ENCODE peak calls at places on chromosomes 7 and 10, in nine cellular contexts. U, R, A, T, E, F, H, X and K are unnamed samples. For H3K4me1, the result is how much of the 10 kb centered on the place peaks cover.

GRCh38 chr10:1715821-1716220 is 21.5 kb downstream of the ADARB2 start:
- DNase-seq in R (no peak), E (no peak), T (no peak), A (no peak), H (no peak), X (no peak), U (no peak), F (no peak), K (no peak)

GRCh38 chr7:75950111-75950681 is 35.2 kb downstream of the POR start:
- DNase-seq in U (no peak), F (no peak), X (no peak), T (no peak), A (no peak), H (no peak), E (peak), R (no peak), K (no peak)

GRCh38 chr7:151174246-151175046 is 7.0 kb upstream of the GBX1 start:
- DNase-seq in T (peak), E (no peak), R (no peak), X (no peak), F (no peak), U (no peak), A (no peak), H (no peak), K (peak)

GRCh38 chr10:99555371-99556224 is 22.9 kb downstream of the NKX2-3 start:
- DNase-seq in A (no peak), E (no peak), X (no peak), T (no peak), H (no peak), R (no peak), F (no peak), U (no peak), K (no peak)

GRCh38 chr10:50536617-50537252 is 87.0 kb downstream of the SGMS1 start:
- DNase-seq in X (no peak), U (no peak), A (no peak), R (no peak), F (no peak), H (no peak), E (no peak), T (peak), K (no peak)

GRCh38 chr10:30231071-30231652 is 117.9 kb downstream of the MTPAP start:
- DNase-seq in E (no peak), T (no peak), A (no peak), H (no peak), X (peak), R (no peak), F (no peak), U (no peak), K (no peak)

GRCh38 chr10:58756126-58756525 is 243.5 kb downstream of the BICC1 start:
- DNase-seq in U (no peak), X (no peak), H (no peak), A (no peak), T (peak), R (no peak), E (no peak), F (no peak), K (no peak)

GRCh38 chr10:90354914-90355313 is 502.9 kb downstream of the HTR7 start:
- DNase-seq in R (no peak), U (no peak), E (no peak), A (no peak), X (no peak), T (no peak), F (no peak), H (no peak), K (no peak)

GRCh38 chr7:111697771-111698170 is 135.5 kb upstream of the IMMP2L start:
- DNase-seq in E (no peak), X (no peak), U (no peak), R (no peak), F (no peak), A (no peak), H (no peak), T (peak), K (no peak)

GRCh38 chr7:3518546-3518945 is 217.5 kb downstream of the SDK1 start:
- DNase-seq in X (no peak), T (no peak), E (no peak), F (no peak), H (no peak), A (no peak), U (no peak), R (no peak), K (no peak)

GRCh38 chr10:121536271-121536918 is 61.8 kb downstream of the FGFR2 start:
- DNase-seq in E (no peak), T (peak), A (no peak), F (no peak), H (no peak), U (no peak), R (no peak), X (no peak), K (no peak)

GRCh38 chr7:98174334-98175259 is 36.6 kb upstream of the BHLHA15 start:
- DNase-seq in E (peak), T (no peak), F (no peak), X (no peak), H (no peak), U (peak), A (no peak), R (no peak), K (peak)

GRCh38 chr7:80634505-80634904 is 3.9 kb upstream of the CD36 start:
- DNase-seq in R (no peak), T (peak), X (peak), U (no peak), A (no peak), E (no peak), H (no peak), F (no peak), K (no peak)

GRCh38 chr10:31157125-31157983 is 125.7 kb upstream of the ZNF438 start:
- DNase-seq in A (no peak), H (no peak), R (no peak), X (no peak), T (peak), F (no peak), E (peak), U (no peak), K (no peak)

GRCh38 chr10:69345402-69345801 is 67.1 kb downstream of the HK1 start:
- DNase-seq in U (no peak), E (no peak), A (no peak), T (no peak), X (no peak), R (no peak), F (no peak), H (no peak), K (no peak)

GRCh38 chr7:73831656-73832579 is 1.1 kb downstream of the CLDN4 start:
- DNase-seq in T (no peak), A (peak), H (no peak), F (no peak), E (no peak), R (no peak), X (peak), U (peak), K (peak)

GRCh38 chr7:5429253-5429856 is 5.7 kb upstream of the TNRC18 start:
- DNase-seq in T (peak), E (peak), U (peak), X (peak), F (no peak), A (peak), R (no peak), H (no peak), K (peak)
- H3K4me3 ChIP-seq in T (peak), E (peak), U (peak), X (peak), F (no peak), A (peak), R (peak), H (peak), K (no peak)

GRCh38 chr10:120012566-120012965 is 120.0 kb downstream of the SEC23IP start:
- DNase-seq in A (no peak), E (no peak), T (no peak), X (peak), F (no peak), U (no peak), R (no peak), H (no peak), K (no peak)

GRCh38 chr10:120012133-120012405 is 119.5 kb downstream of the SEC23IP start:
- DNase-seq in X (no peak), R (peak), F (no peak), H (no peak), U (no peak), A (no peak), E (no peak), T (no peak), K (no peak)

GRCh38 chr10:120015064-120015463 is 122.5 kb downstream of the SEC23IP start:
- DNase-seq in R (no peak), F (no peak), E (no peak), U (no peak), X (no peak), H (no peak), T (no peak), A (no peak), K (no peak)

GRCh38 chr10:120014031-120014430 is 121.5 kb downstream of the SEC23IP start:
- DNase-seq in A (no peak), E (no peak), R (no peak), T (no peak), X (no peak), H (no peak), U (no peak), F (no peak), K (no peak)

DNA sequence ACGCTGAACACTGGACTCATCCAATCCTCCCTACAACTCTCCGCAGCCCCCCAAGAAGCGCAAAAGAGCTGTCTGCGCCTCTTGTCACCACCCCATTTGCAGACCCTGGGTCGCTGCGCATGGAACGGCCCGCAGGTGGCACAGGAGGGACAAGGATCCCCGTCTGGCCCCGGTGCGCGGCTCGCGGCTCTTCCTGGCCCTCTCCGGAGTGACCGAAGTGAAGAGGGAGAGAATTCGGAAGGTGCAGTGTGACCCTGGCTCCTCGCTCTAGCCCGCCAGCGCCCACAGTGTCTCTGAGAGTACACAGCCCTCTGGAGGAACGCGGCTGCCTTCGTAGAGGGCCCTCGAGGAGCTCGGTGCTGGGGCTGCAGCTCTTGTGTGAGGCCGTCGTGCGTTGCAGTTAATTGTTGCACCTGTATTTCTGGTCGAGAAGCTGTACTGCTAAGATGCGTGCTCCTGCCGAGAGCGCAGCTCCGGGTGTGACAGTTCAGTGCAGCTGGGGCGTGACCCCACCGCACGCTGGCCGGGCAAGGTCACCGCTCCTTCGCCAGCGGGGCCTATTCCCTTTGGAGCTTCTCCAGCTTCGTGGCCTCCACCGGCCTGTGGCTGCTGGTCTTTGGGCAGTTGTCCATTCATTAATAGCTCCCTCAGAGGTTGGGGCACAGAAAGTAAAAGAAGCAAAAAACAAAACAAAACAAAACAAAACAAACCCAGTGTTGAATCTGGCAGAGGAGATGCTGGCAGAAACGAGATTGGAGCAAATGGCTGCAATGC is 119.0 kb downstream of the SEC23IP start:
- DNase-seq in U (no peak), H (no peak), E (no peak), F (no peak), R (peak), A (no peak), T (no peak), X (no peak), K (no peak)
- H3K27ac ChIP-seq in U (no peak), H (no peak), E (no peak), F (no peak), R (no peak), A (no peak), T (no peak), X (no peak), K (no peak)

DNA sequence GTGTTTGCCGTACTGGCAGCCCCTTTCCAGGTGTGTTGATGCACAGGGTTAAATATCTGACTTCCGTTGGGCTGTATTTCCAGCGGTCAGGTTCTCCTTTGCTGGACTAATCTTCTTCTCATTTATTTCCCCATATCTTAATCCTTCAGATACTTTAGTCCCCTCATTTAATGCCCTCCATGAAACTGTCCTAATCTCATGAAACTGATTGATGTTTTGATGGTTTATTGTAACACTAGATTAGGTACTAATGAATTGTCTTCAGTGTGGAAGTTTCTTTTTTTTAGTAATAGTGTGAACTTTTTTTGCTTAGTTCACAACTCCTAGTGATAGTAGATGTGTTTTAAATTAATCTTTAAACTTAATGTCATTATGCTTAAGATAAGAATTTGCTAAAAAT is 6.3 kb downstream of the CUL1 start:
- DNase-seq in X (no peak), R (no peak), E (no peak), F (no peak), T (no peak), U (no peak), H (no peak), A (no peak), K (no peak)
- H3K4me1 ChIP-seq in X (under half), R (under half), E (under half), F (half or more), T (under half), U (half or more), H (under half), A (under half), K (under half)

GRCh38 chr7:532379-533143 is 12.9 kb upstream of the PDGFA start:
- DNase-seq in E (no peak), T (no peak), R (no peak), F (no peak), U (no peak), H (no peak), X (no peak), A (no peak), K (no peak)

GRCh38 chr7:534959-535358 is 15.3 kb upstream of the PDGFA start:
- DNase-seq in H (no peak), U (no peak), E (no peak), A (no peak), R (no peak), T (no peak), F (no peak), X (no peak), K (no peak)

GRCh38 chr7:534075-534474 is 14.4 kb upstream of the PDGFA start:
- DNase-seq in E (no peak), X (no peak), T (no peak), F (no peak), R (no peak), H (no peak), A (no peak), U (no peak), K (no peak)

GRCh38 chr7:531777-532176 is 12.1 kb upstream of the PDGFA start:
- DNase-seq in U (no peak), H (no peak), E (no peak), A (no peak), T (no peak), X (no peak), R (no peak), F (no peak), K (no peak)

DNA sequence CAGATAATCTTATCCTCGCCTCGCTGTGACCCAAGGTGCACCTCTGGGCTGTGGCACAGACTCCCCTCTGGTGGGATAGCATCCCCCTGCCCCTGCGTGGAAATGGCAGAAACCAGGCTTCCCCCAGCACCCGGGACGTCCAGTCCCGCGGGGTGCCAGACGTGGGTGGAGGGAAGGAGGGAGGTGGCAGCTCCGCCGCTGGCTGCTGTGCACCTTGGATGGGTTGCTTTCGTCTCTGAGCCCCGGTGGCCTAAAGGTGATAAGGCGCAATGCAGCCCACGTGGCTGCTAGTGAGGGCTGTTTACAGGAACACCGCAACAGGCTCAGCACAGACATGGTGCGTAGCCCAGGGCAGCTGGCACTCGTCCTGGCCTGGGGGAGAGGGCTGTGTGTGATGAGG is 13.6 kb upstream of the PDGFA start:
- DNase-seq in R (no peak), H (no peak), F (no peak), A (no peak), E (no peak), U (no peak), T (no peak), X (no peak), K (no peak)
- H3K4me3 ChIP-seq in R (no peak), H (no peak), F (no peak), A (no peak), E (no peak), U (no peak), T (no peak), X (no peak), K (no peak)

DNA sequence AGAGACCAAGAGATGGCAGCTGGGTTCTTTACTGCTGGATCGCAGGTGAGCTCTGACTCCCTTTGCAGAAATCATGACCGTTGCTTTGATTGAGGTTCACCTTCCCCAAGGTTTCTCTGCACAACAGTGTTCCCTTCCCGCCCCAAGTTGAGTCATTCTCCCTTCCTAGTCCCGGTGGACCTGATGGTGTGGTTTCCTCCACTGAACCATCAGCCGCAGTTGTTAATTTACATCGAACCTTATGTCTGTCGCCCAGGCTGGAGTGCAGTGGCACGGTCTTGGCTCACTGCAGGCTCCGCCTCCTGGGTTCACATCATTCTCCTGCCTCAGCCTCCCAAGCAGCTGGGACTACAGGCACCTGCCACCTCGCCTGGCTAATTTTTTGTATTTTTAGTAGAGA is 5.8 kb downstream of the ZSCAN25 start:
- DNase-seq in E (no peak), A (no peak), F (no peak), R (no peak), H (no peak), U (no peak), X (no peak), T (no peak), K (no peak)
- H3K27ac ChIP-seq in E (no peak), A (no peak), F (peak), R (no peak), H (peak), U (no peak), X (no peak), T (no peak), K (no peak)

DNA sequence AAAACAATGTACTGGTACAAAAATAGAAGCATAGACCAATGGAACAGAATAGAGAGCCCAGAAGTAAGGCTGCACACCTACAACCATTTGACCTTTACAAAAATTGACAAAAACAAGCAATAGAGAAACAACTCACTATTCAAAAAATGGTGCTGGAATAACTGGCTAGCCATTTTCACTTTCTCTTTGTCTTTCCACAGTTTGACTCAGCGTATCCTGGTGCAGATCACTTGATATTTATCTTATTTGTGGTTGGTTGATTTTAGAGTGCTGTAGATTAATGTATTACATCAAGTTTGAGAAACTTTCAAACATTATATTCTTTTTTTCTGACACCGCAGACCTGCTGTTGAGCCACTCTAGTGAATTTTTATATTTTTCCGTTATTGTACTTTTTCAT is 381.4 kb downstream of the DGKB start:
- DNase-seq in R (no peak), F (no peak), X (no peak), T (peak), H (no peak), A (no peak), U (no peak), E (no peak), K (no peak)
- H3K4me1 ChIP-seq in R (under half), F (under half), X (under half), T (under half), H (under half), A (under half), U (under half), E (under half), K (under half)

GRCh38 chr10:34538291-34538829 is 276.7 kb downstream of the PARD3 start:
- DNase-seq in A (no peak), T (peak), U (no peak), R (no peak), E (no peak), X (no peak), F (no peak), H (no peak), K (no peak)
- H3K4me3 ChIP-seq in A (no peak), T (peak), U (peak), R (no peak), E (no peak), X (no peak), F (no peak), H (no peak), K (no peak)

GRCh38 chr7:155862516-155863257 is 50.4 kb upstream of the SHH start:
- DNase-seq in H (no peak), R (no peak), A (peak), F (no peak), X (no peak), U (no peak), E (no peak), T (no peak), K (no peak)

GRCh38 chr7:155861480-155861868 is 49.2 kb upstream of the SHH start:
- DNase-seq in E (no peak), R (no peak), A (peak), U (no peak), T (no peak), H (no peak), F (no peak), X (peak), K (no peak)

GRCh38 chr7:155862088-155862487 is 49.8 kb upstream of the SHH start:
- DNase-seq in E (no peak), H (no peak), F (no peak), U (no peak), R (no peak), X (peak), T (no peak), A (no peak), K (no peak)

GRCh38 chr7:155860461-155860839 is 48.2 kb upstream of the SHH start:
- DNase-seq in F (no peak), A (no peak), H (no peak), E (no peak), U (no peak), X (no peak), R (no peak), T (no peak), K (no peak)

DNA sequence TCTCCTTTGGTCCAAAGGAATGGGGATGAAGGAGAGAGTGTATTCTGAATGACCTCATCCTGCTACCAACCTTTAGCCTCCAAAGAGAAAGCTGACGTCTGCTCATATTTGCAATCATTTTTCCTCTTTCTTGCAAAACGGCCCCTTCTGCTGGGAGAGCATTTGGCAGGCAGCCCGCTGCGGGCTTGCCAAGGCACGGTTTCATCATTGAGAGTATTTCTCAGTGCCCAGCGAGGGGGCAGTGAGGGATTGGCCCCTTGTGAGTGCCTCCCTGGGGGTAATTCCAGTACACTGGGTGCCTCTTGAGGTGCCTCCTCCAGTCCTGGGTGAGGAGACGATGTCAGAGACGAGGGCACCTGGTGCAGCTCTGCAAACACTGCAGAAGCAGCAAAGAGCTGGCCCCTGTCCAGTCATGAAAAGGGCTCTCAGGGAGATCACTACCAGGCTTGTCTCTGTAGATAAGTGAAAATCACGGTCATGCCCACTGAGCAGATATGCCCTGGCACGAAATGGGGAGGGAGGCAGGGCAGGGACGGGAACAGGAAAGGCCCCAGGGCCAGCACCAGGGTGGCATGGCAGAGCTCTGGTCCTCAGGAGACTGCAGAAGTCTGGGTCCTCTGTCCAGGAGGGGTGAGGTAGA is 48.7 kb upstream of the SHH start:
- DNase-seq in X (peak), U (peak), E (no peak), R (no peak), F (no peak), H (no peak), T (peak), A (peak), K (peak)
- H3K27ac ChIP-seq in X (peak), U (no peak), E (no peak), R (no peak), F (no peak), H (no peak), T (no peak), A (no peak), K (peak)